ENCODE peak calls at places on chromosomes 16 and 17, in five cellular contexts. X is mucosa of descending colon; B is stimulated activated CD8-positive, alpha-beta memory T cell treated with anti-CD3 and anti-CD28 coated beads, Interleukin-15, amount 100 ng/mL, for 24 hours; N is stimulated activated CD4-positive, alpha-beta T cell treated with anti-CD3 and anti-CD28 coated beads, Interleukin-4, amount 100 ng/mL, for 1 hour; F is kidney glomerular epithelial cell. C is an unnamed sample.

GRCh38 chr16:89993971-89994370 is 25.3 kb downstream of the DBNDD1 start:
- DNase-seq in N (no peak), F (no peak), X (no peak), B (no peak), C (no peak)

GRCh38 chr16:56950881-56951771 is 10.6 kb upstream of the CETP start:
- DNase-seq in N (peak; percentile 63), X (peak; percentile 57), F (peak; percentile 6), B (no peak), C (no peak)

GRCh38 chr17:14332331-14332730 is 31.4 kb downstream of the HS3ST3B1 start:
- DNase-seq in X (no peak), F (no peak), B (no peak), N (no peak), C (no peak)

GRCh38 chr17:77498875-77499698 is 358.3 kb downstream of the SEC14L1 start:
- DNase-seq in N (no peak), X (no peak), F (no peak), B (no peak), C (no peak)

GRCh38 chr16:86681440-86681838 is 103.1 kb downstream of the FOXL1 start:
- DNase-seq in N (no peak), F (no peak), B (no peak), X (no peak), C (no peak)

GRCh38 chr17:35314415-35315216 is 58.8 kb downstream of the SLFN11 start:
- DNase-seq in N (no peak), F (no peak), B (no peak), X (no peak), C (no peak)

GRCh38 chr16:16007743-16008111 is 58.3 kb downstream of the ABCC1 start:
- DNase-seq in F (no peak), N (no peak), X (no peak), B (no peak), C (no peak)

GRCh38 chr17:71850792-71851191 is 270.0 kb upstream of the SOX9 start:
- DNase-seq in X (no peak), F (no peak), N (no peak), B (no peak), C (no peak)

GRCh38 chr16:53154513-53154912 is 99.7 kb downstream of the CHD9 start:
- DNase-seq in F (no peak), N (no peak), X (no peak), B (no peak), C (no peak)

GRCh38 chr16:1057252-1057932 is 15.2 kb upstream of the SSTR5 start:
- DNase-seq in F (no peak), N (peak; percentile 77), B (peak; percentile 78), X (peak; percentile 73), C (no peak)

GRCh38 chr16:11032922-11033291 is 88.5 kb downstream of the CLEC16A start:
- DNase-seq in B (no peak), F (no peak), N (no peak), X (no peak), C (no peak)

GRCh38 chr17:13957636-13958035 is 111.7 kb upstream of the COX10 start:
- DNase-seq in F (no peak), B (no peak), N (no peak), X (no peak), C (no peak)